ENCODE peak calls at places on chromosomes 11 and 22, in six cellular contexts. I is activated T-helper 1 cell treated with anti-CD3 and anti-CD28 coated beads, Interleukin-2, amount 50 U/mL, for 16 hours; F is EL; Z is OCI-LY7; Y is activated naive CD4-positive, alpha-beta T cell; X is stimulated activated effector memory CD8-positive, alpha-beta T cell treated with anti-CD3 and anti-CD28 coated beads, Interleukin-12 subunit alpha, Interleukin-12 subunit beta, amount 100 ng/mL, for 72 hours. P is an unnamed sample.

GRCh38 chr11:113085446-113085845 is 124.2 kb downstream of the NCAM1 start:
- DNase-seq in I (no peak), Z (no peak), Y (no peak), X (no peak), F (no peak), P (no peak)

GRCh38 chr11:12680246-12680939 is 6.2 kb downstream of the TEAD1 start:
- DNase-seq in Z (no peak), X (no peak), F (peak; percentile 90), I (no peak), Y (peak; percentile 1), P (peak; percentile 92)

GRCh38 chr22:48346911-48347310 is 1480.8 kb downstream of the BRD1 start:
- DNase-seq in Y (no peak), Z (no peak), X (no peak), I (no peak), F (no peak), P (no peak)

GRCh38 chr11:1929621-1930447 is 10.3 kb downstream of the TNNT3 start:
- DNase-seq in F (no peak), Y (no peak), Z (no peak), I (no peak), X (no peak), P (no peak)

GRCh38 chr11:2944953-2945756 is 15.9 kb upstream of the PHLDA2 start:
- DNase-seq in F (peak; percentile 81), X (no peak), Z (no peak), Y (no peak), I (no peak), P (peak; percentile 46)

GRCh38 chr11:69699213-69699612 is 4.6 kb downstream of the FGF19 start:
- DNase-seq in I (no peak), F (no peak), Y (no peak), Z (peak; percentile 68), X (no peak), P (no peak)

GRCh38 chr11:120908521-120909181 is 115.3 kb upstream of the TBCEL start:
- DNase-seq in I (no peak), Y (no peak), Z (no peak), X (peak; percentile 58), F (no peak), P (no peak)

GRCh38 chr11:16784097-16784496 is 45.6 kb downstream of the C11orf58 start:
- DNase-seq in I (no peak), Y (no peak), F (no peak), X (no peak), Z (no peak), P (no peak)

P was measured in SW480.